ENCODE peak calls at places on chromosomes 7 and 10, in eight cellular contexts. I, K, C, V, F, S, E and Y are unnamed samples.

GRCh38 chr7:137881607-137882260 is 35.0 kb upstream of the DGKI start:
- DNase-seq in I (no peak), K (no peak), C (no peak), V (no peak), F (no peak), S (no peak), E (no peak), Y (no peak)

GRCh38 chr10:18136056-18136916 is 3.9 kb upstream of the CACNB2 start:
- DNase-seq in I (no peak), K (no peak), C (no peak), V (no peak), F (no peak), S (no peak), E (no peak), Y (no peak)

GRCh38 chr7:90896458-90896857 is 300.3 kb downstream of the CDK14 start:
- DNase-seq in I (no peak), K (no peak), C (no peak), V (no peak), F (no peak), S (no peak), E (no peak), Y (no peak)

GRCh38 chr7:4845740-4846142 is 16.1 kb downstream of the PAPOLB start:
- DNase-seq in I (no peak), K (no peak), C (no peak), V (peak; percentile 70), F (no peak), S (no peak), E (no peak), Y (peak; percentile 34)

GRCh38 chr10:92164024-92164423 is 126.9 kb downstream of the CPEB3 start:
- DNase-seq in I (no peak), K (no peak), C (no peak), V (no peak), F (no peak), S (no peak), E (no peak), Y (no peak)

GRCh38 chr7:146028251-146028750 is 88.3 kb upstream of the CNTNAP2 start:
- DNase-seq in I (no peak), K (no peak), C (no peak), V (no peak), F (no peak), S (no peak), E (no peak), Y (no peak)

GRCh38 chr10:81013771-81014170 is 476.1 kb downstream of the SH2D4B start:
- DNase-seq in I (no peak), K (no peak), C (no peak), V (no peak), F (no peak), S (no peak), E (no peak), Y (no peak)

GRCh38 chr7:134553976-134554375 is 5.1 kb downstream of the AKR1B15 start:
- DNase-seq in I (no peak), K (no peak), C (no peak), V (no peak), F (no peak), S (no peak), E (no peak), Y (no peak)

GRCh38 chr10:86642499-86642898 is 11.8 kb upstream of the OPN4 start:
- DNase-seq in I (no peak), K (no peak), C (peak; percentile 36), V (no peak), F (peak; percentile 53), S (no peak), E (no peak), Y (no peak)

GRCh38 chr7:18541189-18541870 is 45.8 kb downstream of the HDAC9 start:
- DNase-seq in I (no peak), K (peak; percentile 69), C (no peak), V (no peak), F (no peak), S (no peak), E (no peak), Y (peak; percentile 64)

GRCh38 chr7:24842449-24843241 is 85.4 kb upstream of the GSDME start:
- DNase-seq in I (no peak), K (no peak), C (no peak), V (no peak), F (no peak), S (no peak), E (no peak), Y (no peak)

GRCh38 chr10:62354941-62355340 is 19.2 kb upstream of the ZNF365 start:
- DNase-seq in I (no peak), K (no peak), C (no peak), V (no peak), F (no peak), S (no peak), E (no peak), Y (no peak)

GRCh38 chr7:1418505-1419309 is 40.6 kb downstream of the MICALL2 start:
- DNase-seq in I (no peak), K (no peak), C (peak; percentile 52), V (no peak), F (no peak), S (no peak), E (no peak), Y (no peak)

GRCh38 chr10:48287417-48288391 is 13.2 kb upstream of the FRMPD2 start:
- DNase-seq in I (no peak), K (no peak), C (no peak), V (no peak), F (no peak), S (no peak), E (no peak), Y (no peak)

GRCh38 chr10:29039659-29040309 is 249.1 kb upstream of the LYZL1 start:
- DNase-seq in I (no peak), K (no peak), C (no peak), V (no peak), F (no peak), S (no peak), E (no peak), Y (no peak)

GRCh38 chr7:155340721-155341120 is 43.0 kb downstream of the INSIG1 start:
- DNase-seq in I (no peak), K (no peak), C (no peak), V (no peak), F (peak; percentile 39), S (no peak), E (no peak), Y (no peak)

GRCh38 chr7:113128028-113128427 is 9.7 kb upstream of the SMIM30 start:
- DNase-seq in I (no peak), K (no peak), C (no peak), V (no peak), F (no peak), S (no peak), E (no peak), Y (no peak)

GRCh38 chr7:156515911-156516790 is 124.4 kb upstream of the RNF32 start:
- DNase-seq in I (peak; percentile 26), K (no peak), C (no peak), V (no peak), F (no peak), S (no peak), E (no peak), Y (no peak)

GRCh38 chr7:37000514-37000913 is 276.2 kb upstream of the AOAH start:
- DNase-seq in I (no peak), K (no peak), C (no peak), V (no peak), F (no peak), S (no peak), E (no peak), Y (no peak)

GRCh38 chr10:76352300-76352699 is 920.9 kb downstream of the LRMDA start:
- DNase-seq in I (no peak), K (no peak), C (no peak), V (no peak), F (no peak), S (no peak), E (no peak), Y (no peak)
- TF ChIP-seq POLR2A in I (no peak), K (no peak), C (no peak), V (no peak), F (no peak), S (no peak), E (no peak), Y (no peak)

GRCh38 chr7:100573691-100574361 is at the start of gene SAP25:
- DNase-seq in I (no peak), K (no peak), C (no peak), V (peak; percentile 85), F (no peak), S (no peak), E (no peak), Y (no peak)

GRCh38 chr7:100572281-100572948 is 1.3 kb downstream of the SAP25 start:
- DNase-seq in I (no peak), K (no peak), C (no peak), V (no peak), F (no peak), S (no peak), E (no peak), Y (no peak)

GRCh38 chr7:100571829-100572116 is 1.9 kb downstream of the SAP25 start:
- DNase-seq in I (no peak), K (no peak), C (no peak), V (no peak), F (no peak), S (no peak), E (no peak), Y (no peak)

GRCh38 chr7:100574362-100575205 is 884 bp upstream of the SAP25 start:
- DNase-seq in I (no peak), K (no peak), C (no peak), V (no peak), F (no peak), S (no peak), E (no peak), Y (no peak)

GRCh38 chr7:100572949-100573675 is 588 bp downstream of the SAP25 start:
- DNase-seq in I (no peak), K (no peak), C (no peak), V (no peak), F (no peak), S (no peak), E (no peak), Y (no peak)
- TF ChIP-seq POLR2A in I (no peak), K (no peak), C (no peak), V (no peak), F (no peak), S (no peak), E (no peak), Y (no peak)

GRCh38 chr10:4867520-4868356 is 41.7 kb downstream of the AKR1E2 start:
- DNase-seq in I (no peak), K (no peak), C (no peak), V (no peak), F (no peak), S (no peak), E (no peak), Y (no peak)
- TF ChIP-seq POLR2A in I (no peak), K (no peak), C (no peak), V (no peak), F (no peak), S (no peak), E (no peak), Y (no peak)

GRCh38 chr7:150368884-150369739 is 490 bp downstream of the REPIN1 start:
- DNase-seq in I (peak; percentile 67), K (peak; percentile 85), C (peak; percentile 79), V (no peak), F (no peak), S (no peak), E (peak; percentile 46), Y (peak; percentile 81)

GRCh38 chr7:150369740-150370501 is 1.3 kb downstream of the REPIN1 start:
- DNase-seq in I (no peak), K (no peak), C (no peak), V (no peak), F (no peak), S (no peak), E (no peak), Y (peak; percentile 59)

GRCh38 chr7:150367187-150367510 is 1.5 kb upstream of the REPIN1 start:
- DNase-seq in I (no peak), K (no peak), C (no peak), V (no peak), F (no peak), S (no peak), E (no peak), Y (no peak)

GRCh38 chr7:150367677-150368097 is 935 bp upstream of the REPIN1 start:
- DNase-seq in I (no peak), K (no peak), C (peak; percentile 83), V (no peak), F (no peak), S (no peak), E (no peak), Y (no peak)

GRCh38 chr7:150368098-150368883 is at the start of gene REPIN1:
- DNase-seq in I (peak; percentile 94), K (peak; percentile 95), C (peak; percentile 72), V (peak; percentile 98), F (peak; percentile 98), S (peak; percentile 72), E (peak; percentile 90), Y (peak; percentile 97)
- TF ChIP-seq POLR2A in I (peak; percentile 46), K (peak; percentile 52), C (peak; percentile 43), V (no peak), F (no peak), S (no peak), E (peak; percentile 91), Y (no peak)